ENCODE peak calls at places on chromosomes 7 and 10, in six cellular contexts. One of them, this sample, is unnamed.

GRCh38 chr10:124916585-124917167 is 25.2 kb upstream of the ZRANB1 start:
- DNase-seq in GM12878: peak; percentile 66
- DNase-seq in HepG2: peak; percentile 89
- DNase-seq in endothelial cell of umbilical vein: peak; percentile 97
- DNase-seq in NB4: peak; percentile 99
- DNase-seq in K562: peak; percentile 95
- DNase-seq in this sample: peak; percentile 99

GRCh38 chr10:79102056-79102874 is 33.5 kb downstream of the ZMIZ1 start:
- DNase-seq in GM12878: no peak
- DNase-seq in HepG2: no peak
- DNase-seq in endothelial cell of umbilical vein: peak; percentile 35
- DNase-seq in NB4: no peak
- DNase-seq in K562: peak; percentile 44
- DNase-seq in this sample: no peak

GRCh38 chr7:89027781-89028180 is 232.2 kb upstream of the TEX47 start:
- DNase-seq in GM12878: no peak
- DNase-seq in HepG2: peak; percentile 3
- DNase-seq in endothelial cell of umbilical vein: no peak
- DNase-seq in NB4: no peak
- DNase-seq in K562: no peak
- DNase-seq in this sample: no peak

GRCh38 chr10:8054498-8055407 is at the start of gene GATA3:
- DNase-seq in GM12878: no peak
- DNase-seq in HepG2: no peak
- DNase-seq in endothelial cell of umbilical vein: peak; percentile 93
- DNase-seq in NB4: no peak
- DNase-seq in K562: no peak
- DNase-seq in this sample: peak; percentile 88

GRCh38 chr7:80508440-80508839 is 3.4 kb downstream of the GNAT3 start:
- DNase-seq in GM12878: no peak
- DNase-seq in HepG2: no peak
- DNase-seq in endothelial cell of umbilical vein: peak; percentile 56
- DNase-seq in NB4: no peak
- DNase-seq in K562: no peak
- DNase-seq in this sample: no peak

GRCh38 chr7:22356855-22357310 is at the start of gene RAPGEF5:
- DNase-seq in GM12878: no peak
- DNase-seq in HepG2: no peak
- DNase-seq in endothelial cell of umbilical vein: no peak
- DNase-seq in NB4: no peak
- DNase-seq in K562: no peak
- DNase-seq in this sample: peak; percentile 13

GRCh38 chr7:155763721-155764431 is 48.4 kb downstream of the SHH start:
- DNase-seq in GM12878: no peak
- DNase-seq in HepG2: no peak
- DNase-seq in endothelial cell of umbilical vein: peak; percentile 88
- DNase-seq in NB4: peak; percentile 36
- DNase-seq in K562: no peak
- DNase-seq in this sample: no peak

GRCh38 chr7:54541941-54542618 is at the start of gene VSTM2A:
- DNase-seq in GM12878: no peak
- DNase-seq in HepG2: no peak
- DNase-seq in endothelial cell of umbilical vein: peak; percentile 1
- DNase-seq in NB4: no peak
- DNase-seq in K562: no peak
- DNase-seq in this sample: no peak

GRCh38 chr7:79820387-79820786 is 314.2 kb upstream of the GNAI1 start:
- DNase-seq in GM12878: no peak
- DNase-seq in HepG2: no peak
- DNase-seq in endothelial cell of umbilical vein: peak; percentile 42
- DNase-seq in NB4: no peak
- DNase-seq in K562: no peak
- DNase-seq in this sample: no peak

GRCh38 chr10:93261089-93261488 is 187.4 kb downstream of the CYP26A1 start:
- DNase-seq in GM12878: no peak
- DNase-seq in HepG2: no peak
- DNase-seq in endothelial cell of umbilical vein: no peak
- DNase-seq in NB4: no peak
- DNase-seq in K562: no peak
- DNase-seq in this sample: no peak

GRCh38 chr10:79038841-79039201 is 29.9 kb upstream of the ZMIZ1 start:
- DNase-seq in GM12878: no peak
- DNase-seq in HepG2: no peak
- DNase-seq in endothelial cell of umbilical vein: no peak
- DNase-seq in NB4: no peak
- DNase-seq in K562: peak; percentile 90
- DNase-seq in this sample: no peak

GRCh38 chr7:36749282-36749960 is 25.1 kb upstream of the AOAH start:
- DNase-seq in GM12878: no peak
- DNase-seq in HepG2: no peak
- DNase-seq in endothelial cell of umbilical vein: no peak
- DNase-seq in NB4: peak; percentile 94
- DNase-seq in K562: no peak
- DNase-seq in this sample: no peak

GRCh38 chr7:15555385-15555859 is 6.4 kb downstream of the AGMO start:
- DNase-seq in GM12878: no peak
- DNase-seq in HepG2: peak; percentile 3
- DNase-seq in endothelial cell of umbilical vein: peak; percentile 73
- DNase-seq in NB4: no peak
- DNase-seq in K562: no peak
- DNase-seq in this sample: peak; percentile 52

GRCh38 chr7:122886357-122887081 is at the start of gene CADPS2:
- DNase-seq in GM12878: no peak
- DNase-seq in HepG2: peak; percentile 86
- DNase-seq in endothelial cell of umbilical vein: peak; percentile 92
- DNase-seq in NB4: no peak
- DNase-seq in K562: peak; percentile 58
- DNase-seq in this sample: peak; percentile 73

GRCh38 chr10:133318494-133319127 is 9.9 kb downstream of the ZNF511 start:
- DNase-seq in GM12878: no peak
- DNase-seq in HepG2: peak; percentile 56
- DNase-seq in endothelial cell of umbilical vein: peak; percentile 59
- DNase-seq in NB4: peak; percentile 87
- DNase-seq in K562: peak; percentile 82
- DNase-seq in this sample: peak; percentile 68

GRCh38 chr10:79028456-79029010 is 40.2 kb upstream of the ZMIZ1 start:
- DNase-seq in GM12878: no peak
- DNase-seq in HepG2: no peak
- DNase-seq in endothelial cell of umbilical vein: no peak
- DNase-seq in NB4: no peak
- DNase-seq in K562: no peak
- DNase-seq in this sample: no peak

GRCh38 chr10:127911218-127911866 is 4.4 kb downstream of the PTPRE start:
- DNase-seq in GM12878: no peak
- DNase-seq in HepG2: no peak
- DNase-seq in endothelial cell of umbilical vein: no peak
- DNase-seq in NB4: no peak
- DNase-seq in K562: no peak
- DNase-seq in this sample: no peak

GRCh38 chr7:4445777-4446176 is 236.3 kb upstream of the FOXK1 start:
- DNase-seq in GM12878: no peak
- DNase-seq in HepG2: no peak
- DNase-seq in endothelial cell of umbilical vein: no peak
- DNase-seq in NB4: no peak
- DNase-seq in K562: no peak
- DNase-seq in this sample: no peak

GRCh38 chr7:139948587-139948986 is 114.2 kb downstream of the PARP12 start:
- DNase-seq in GM12878: no peak
- DNase-seq in HepG2: peak; percentile 5
- DNase-seq in endothelial cell of umbilical vein: no peak
- DNase-seq in NB4: no peak
- DNase-seq in K562: no peak
- DNase-seq in this sample: no peak

GRCh38 chr10:49410365-49411074 is 14.6 kb upstream of the DRGX start:
- DNase-seq in GM12878: no peak
- DNase-seq in HepG2: no peak
- DNase-seq in endothelial cell of umbilical vein: no peak
- DNase-seq in NB4: no peak
- DNase-seq in K562: no peak
- DNase-seq in this sample: no peak

GRCh38 chr7:3301472-3301778 is 373 bp downstream of the SDK1 start:
- DNase-seq in GM12878: no peak
- DNase-seq in HepG2: no peak
- DNase-seq in endothelial cell of umbilical vein: no peak
- DNase-seq in NB4: no peak
- DNase-seq in K562: no peak
- DNase-seq in this sample: no peak

GRCh38 chr7:131212114-131212513 is 115.6 kb upstream of the MKLN1 start:
- DNase-seq in GM12878: no peak
- DNase-seq in HepG2: no peak
- DNase-seq in endothelial cell of umbilical vein: peak; percentile 29
- DNase-seq in NB4: no peak
- DNase-seq in K562: no peak
- DNase-seq in this sample: no peak

GRCh38 chr7:14069961-14070360 is 80.5 kb upstream of the ETV1 start:
- DNase-seq in GM12878: no peak
- DNase-seq in HepG2: no peak
- DNase-seq in endothelial cell of umbilical vein: no peak
- DNase-seq in NB4: no peak
- DNase-seq in K562: no peak
- DNase-seq in this sample: no peak

GRCh38 chr7:128045766-128046165 is 14.5 kb upstream of the LRRC4 start:
- DNase-seq in GM12878: no peak
- DNase-seq in HepG2: no peak
- DNase-seq in endothelial cell of umbilical vein: no peak
- DNase-seq in NB4: no peak
- DNase-seq in K562: no peak
- DNase-seq in this sample: no peak

GRCh38 chr7:144410441-144410840 is 6.9 kb upstream of the NOBOX start:
- DNase-seq in GM12878: no peak
- DNase-seq in HepG2: no peak
- DNase-seq in endothelial cell of umbilical vein: no peak
- DNase-seq in NB4: no peak
- DNase-seq in K562: no peak
- DNase-seq in this sample: no peak

GRCh38 chr7:144416341-144416740 is 12.8 kb upstream of the NOBOX start:
- DNase-seq in GM12878: no peak
- DNase-seq in HepG2: no peak
- DNase-seq in endothelial cell of umbilical vein: no peak
- DNase-seq in NB4: no peak
- DNase-seq in K562: no peak
- DNase-seq in this sample: no peak

GRCh38 chr7:144415858-144416257 is 12.4 kb upstream of the NOBOX start:
- DNase-seq in GM12878: no peak
- DNase-seq in HepG2: no peak
- DNase-seq in endothelial cell of umbilical vein: no peak
- DNase-seq in NB4: no peak
- DNase-seq in K562: no peak
- DNase-seq in this sample: no peak

DNA sequence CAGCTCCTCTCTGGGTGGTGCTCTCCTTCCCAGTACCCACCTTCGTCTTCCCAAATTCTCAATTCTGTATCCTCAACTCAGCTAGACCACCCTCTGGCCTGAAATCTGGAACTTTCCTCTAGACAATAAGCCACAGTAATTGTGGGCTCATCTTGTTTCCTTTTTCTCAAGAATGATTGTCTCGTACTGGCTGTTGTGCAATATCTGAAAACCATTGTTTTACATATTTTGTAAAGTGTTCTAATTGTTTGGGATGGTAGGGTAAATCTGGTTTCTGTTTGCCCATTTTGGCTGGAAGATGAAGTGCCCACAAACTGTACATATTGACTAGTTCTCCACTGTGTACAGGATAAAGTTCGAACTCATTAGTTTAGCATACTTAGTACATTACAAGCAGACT is 11.3 kb upstream of the NOBOX start:
- DNase-seq in GM12878: no peak
- DNase-seq in HepG2: no peak
- DNase-seq in endothelial cell of umbilical vein: no peak
- DNase-seq in NB4: no peak
- DNase-seq in K562: no peak
- DNase-seq in this sample: no peak
- TF ChIP-seq MYC in GM12878: no peak
- TF ChIP-seq MYC in HepG2: no peak
- TF ChIP-seq MYC in endothelial cell of umbilical vein: no peak
- TF ChIP-seq MYC in NB4: no peak
- TF ChIP-seq MYC in K562: no peak
- TF ChIP-seq MYC in this sample: no peak

GRCh38 chr10:71805776-71806705 is 32.7 kb upstream of the VSIR start:
- DNase-seq in GM12878: no peak
- DNase-seq in HepG2: no peak
- DNase-seq in endothelial cell of umbilical vein: no peak
- DNase-seq in NB4: no peak
- DNase-seq in K562: peak; percentile 89
- DNase-seq in this sample: no peak
- TF ChIP-seq MYC in GM12878: no peak
- TF ChIP-seq MYC in HepG2: no peak
- TF ChIP-seq MYC in endothelial cell of umbilical vein: no peak
- TF ChIP-seq MYC in NB4: no peak
- TF ChIP-seq MYC in K562: no peak
- TF ChIP-seq MYC in this sample: no peak

GRCh38 chr10:88091490-88092061 is 228.2 kb downstream of the PTEN start:
- DNase-seq in GM12878: peak; percentile 98
- DNase-seq in HepG2: no peak
- DNase-seq in endothelial cell of umbilical vein: no peak
- DNase-seq in NB4: peak; percentile 78
- DNase-seq in K562: no peak
- DNase-seq in this sample: no peak

GRCh38 chr10:88090568-88091214 is 227.3 kb downstream of the PTEN start:
- DNase-seq in GM12878: no peak
- DNase-seq in HepG2: no peak
- DNase-seq in endothelial cell of umbilical vein: no peak
- DNase-seq in NB4: peak; percentile 86
- DNase-seq in K562: peak; percentile 10
- DNase-seq in this sample: no peak

GRCh38 chr10:88092265-88092664 is 228.8 kb downstream of the PTEN start:
- DNase-seq in GM12878: no peak
- DNase-seq in HepG2: no peak
- DNase-seq in endothelial cell of umbilical vein: no peak
- DNase-seq in NB4: no peak
- DNase-seq in K562: no peak
- DNase-seq in this sample: no peak

GRCh38 chr10:88088441-88089340 is 225.3 kb downstream of the PTEN start:
- DNase-seq in GM12878: no peak
- DNase-seq in HepG2: no peak
- DNase-seq in endothelial cell of umbilical vein: no peak
- DNase-seq in NB4: no peak
- DNase-seq in K562: no peak
- DNase-seq in this sample: no peak

DNA sequence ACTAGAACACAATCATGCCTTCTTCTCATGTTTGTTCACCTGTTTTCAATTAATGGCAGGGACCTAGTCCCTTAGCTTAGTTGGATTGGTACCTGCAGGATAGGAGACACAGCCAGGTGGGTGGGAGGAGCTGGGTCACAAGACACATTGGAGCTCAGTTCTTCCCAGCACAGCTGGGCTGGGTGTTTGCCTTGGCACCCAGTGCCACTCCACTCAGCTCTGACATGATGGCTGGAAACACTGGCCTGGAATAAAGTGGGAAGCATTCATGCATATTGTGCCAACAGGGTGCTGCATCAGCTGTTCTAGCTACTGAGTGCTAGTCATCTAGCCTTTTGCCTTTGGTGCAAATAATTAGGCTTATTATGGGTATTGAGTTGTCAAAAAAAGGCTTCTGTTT is 226.1 kb downstream of the PTEN start:
- DNase-seq in GM12878: no peak
- DNase-seq in HepG2: no peak
- DNase-seq in endothelial cell of umbilical vein: no peak
- DNase-seq in NB4: no peak
- DNase-seq in K562: no peak
- DNase-seq in this sample: no peak
- TF ChIP-seq MYC in GM12878: no peak
- TF ChIP-seq MYC in HepG2: no peak
- TF ChIP-seq MYC in endothelial cell of umbilical vein: no peak
- TF ChIP-seq MYC in NB4: no peak
- TF ChIP-seq MYC in K562: no peak
- TF ChIP-seq MYC in this sample: no peak

GRCh38 chr10:96765406-96766240 is 45.3 kb upstream of the PIK3AP1 start:
- DNase-seq in GM12878: no peak
- DNase-seq in HepG2: peak; percentile 62
- DNase-seq in endothelial cell of umbilical vein: peak; percentile 38
- DNase-seq in NB4: peak; percentile 78
- DNase-seq in K562: peak; percentile 69
- DNase-seq in this sample: peak; percentile 56
- TF ChIP-seq MYC in GM12878: no peak
- TF ChIP-seq MYC in HepG2: no peak
- TF ChIP-seq MYC in endothelial cell of umbilical vein: no peak
- TF ChIP-seq MYC in NB4: no peak
- TF ChIP-seq MYC in K562: no peak
- TF ChIP-seq MYC in this sample: no peak